ENCODE peak calls at places on chromosomes 12 and 14, in five cellular contexts. Y is body of pancreas, I is A549, L is pancreas, F is fibroblast of lung. S is an unnamed sample.

GRCh38 chr12:51832708-51833107 is 15.8 kb downstream of the FIGNL2 start:
- DNase-seq in Y (no peak), I (no peak), L (no peak), F (no peak), S (no peak)

GRCh38 chr12:29148958-29149690 is at the start of gene FAR2:
- DNase-seq in Y (no peak), I (peak; percentile 16), L (peak; percentile 39), F (peak; percentile 53), S (peak; percentile 67)

GRCh38 chr12:112524676-112525425 is 106.1 kb downstream of the PTPN11 start:
- DNase-seq in Y (peak; percentile 13), I (peak; percentile 31), L (no peak), F (peak; percentile 37), S (no peak)

GRCh38 chr14:53955671-53956426 is 776 bp downstream of the BMP4 start:
- DNase-seq in Y (peak; percentile 42), I (no peak), L (peak; percentile 79), F (peak; percentile 50), S (peak; percentile 76)

GRCh38 chr12:121025442-121026226 is 9.3 kb upstream of the C12orf43 start:
- DNase-seq in Y (no peak), I (no peak), L (no peak), F (no peak), S (no peak)

GRCh38 chr12:60194682-60195081 is 598.9 kb downstream of the SLC16A7 start:
- DNase-seq in Y (no peak), I (no peak), L (no peak), F (peak; percentile 46), S (no peak)

GRCh38 chr14:34981743-34982420 is 910 bp upstream of the SRP54 start:
- DNase-seq in Y (peak; percentile 27), I (no peak), L (no peak), F (peak; percentile 59), S (peak; percentile 22)

GRCh38 chr12:65825573-65826512 is 1.6 kb downstream of the HMGA2 start:
- DNase-seq in Y (peak; percentile 28), I (peak; percentile 34), L (peak; percentile 82), F (peak; percentile 63), S (no peak)

GRCh38 chr12:123115409-123116111 is 35.3 kb downstream of the PITPNM2 start:
- DNase-seq in Y (peak; percentile 19), I (no peak), L (no peak), F (peak; percentile 97), S (peak; percentile 89)

GRCh38 chr14:91669867-91670266 is 62.0 kb downstream of the CATSPERB start:
- DNase-seq in Y (no peak), I (no peak), L (no peak), F (no peak), S (no peak)

DNA sequence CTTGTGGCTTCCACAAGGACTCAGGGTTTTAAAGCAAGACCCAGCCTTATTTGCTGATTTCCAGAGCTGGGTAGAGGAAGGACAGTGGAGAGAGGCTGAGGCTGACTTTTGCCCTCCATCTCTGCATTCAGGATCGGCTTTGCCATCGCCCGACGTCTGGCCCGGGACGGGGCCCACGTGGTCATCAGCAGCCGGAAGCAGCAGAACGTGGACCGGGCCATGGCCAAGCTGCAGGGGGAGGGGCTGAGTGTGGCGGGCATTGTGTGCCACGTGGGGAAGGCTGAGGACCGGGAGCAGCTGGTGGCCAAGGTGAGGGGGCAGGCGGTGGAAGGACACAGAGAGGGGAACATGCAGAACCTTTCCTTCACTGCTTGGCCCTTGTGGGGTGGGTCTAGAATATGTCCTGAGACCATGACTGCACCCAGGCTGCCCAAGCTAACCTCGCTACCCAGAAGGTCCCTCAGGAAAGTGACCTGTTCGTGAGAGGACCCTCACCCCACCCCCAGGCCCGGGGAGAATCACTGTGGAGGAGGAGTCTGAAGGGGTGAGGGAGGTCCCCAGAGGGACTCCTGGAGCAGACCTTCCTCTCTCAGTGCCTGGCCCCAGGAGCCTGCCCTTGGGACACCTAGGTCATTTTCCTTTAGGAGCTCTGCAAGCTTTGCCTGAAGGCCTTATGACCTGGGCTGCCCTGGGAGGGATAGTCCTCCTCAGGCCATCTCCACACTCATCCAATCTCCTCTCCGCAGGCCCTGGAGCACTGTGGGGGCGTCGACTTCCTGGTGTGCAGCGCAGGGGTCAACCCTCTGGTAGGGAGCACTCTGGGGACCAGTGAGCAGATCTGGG is 3.1 kb downstream of the DHRS2 start:
- DNase-seq in Y (no peak), I (no peak), L (no peak), F (no peak), S (no peak)
- H3K27ac ChIP-seq in Y (no peak overlapping the region), I (no peak overlapping the region), L (no peak overlapping the region), F (no peak overlapping the region), S (no peak overlapping the region)

GRCh38 chr14:64137657-64138290 is 156.4 kb downstream of the ESR2 start:
- DNase-seq in Y (peak; percentile 60), I (no peak), L (no peak), F (no peak), S (no peak)
- TF ChIP-seq CTCF in Y (peak; percentile 66), I (no peak), L (no peak), F (peak; percentile 29), S (no peak)

GRCh38 chr12:77319141-77319540 is 253.8 kb upstream of the E2F7 start:
- DNase-seq in Y (no peak), I (no peak), L (no peak), F (no peak), S (no peak)
- H3K4me3 ChIP-seq in Y (no peak overlapping the region), I (no peak overlapping the region), L (no peak overlapping the region), F (no peak overlapping the region), S (no peak overlapping the region)

GRCh38 chr12:32536000-32536345 is 136.6 kb downstream of the FGD4 start:
- DNase-seq in Y (no peak), I (no peak), L (no peak), F (no peak), S (no peak)

GRCh38 chr12:32533971-32534590 is 134.7 kb downstream of the FGD4 start:
- DNase-seq in Y (peak; percentile 78), I (peak; percentile 61), L (no peak), F (peak; percentile 97), S (peak; percentile 78)

GRCh38 chr12:32532951-32533350 is 133.6 kb downstream of the FGD4 start:
- DNase-seq in Y (no peak), I (no peak), L (no peak), F (no peak), S (no peak)

GRCh38 chr12:32535260-32535999 is 136.1 kb downstream of the FGD4 start:
- DNase-seq in Y (peak; percentile 96), I (peak; percentile 31), L (peak; percentile 94), F (peak; percentile 74), S (peak; percentile 85)

DNA sequence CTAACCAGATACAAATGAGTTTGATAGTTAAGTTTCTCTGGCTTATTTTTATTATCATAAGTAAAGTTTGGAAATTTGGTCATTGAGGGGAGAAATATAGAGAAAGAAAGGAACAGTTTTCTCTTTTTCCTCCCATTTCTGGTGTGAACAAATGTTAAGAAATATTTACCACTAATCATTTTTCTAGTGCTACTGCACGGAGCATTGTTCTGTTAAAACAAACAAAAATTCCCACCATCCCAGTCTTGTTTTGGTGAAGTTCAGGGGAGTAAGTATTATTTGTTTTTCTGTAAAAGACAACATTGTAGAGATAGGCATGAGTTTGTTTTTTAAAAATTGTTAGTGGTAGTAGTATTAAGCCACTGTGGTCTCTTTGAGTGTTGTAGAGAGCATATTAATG is 135.3 kb downstream of the FGD4 start:
- DNase-seq in Y (no peak), I (no peak), L (no peak), F (no peak), S (no peak)
- H3K27ac ChIP-seq in Y (peak overlapping the region; percentile 87), I (peak overlapping the region; percentile 57), L (peak overlapping the region; percentile 62), F (peak overlapping the region; percentile 30), S (peak overlapping the region; percentile 67)

DNA sequence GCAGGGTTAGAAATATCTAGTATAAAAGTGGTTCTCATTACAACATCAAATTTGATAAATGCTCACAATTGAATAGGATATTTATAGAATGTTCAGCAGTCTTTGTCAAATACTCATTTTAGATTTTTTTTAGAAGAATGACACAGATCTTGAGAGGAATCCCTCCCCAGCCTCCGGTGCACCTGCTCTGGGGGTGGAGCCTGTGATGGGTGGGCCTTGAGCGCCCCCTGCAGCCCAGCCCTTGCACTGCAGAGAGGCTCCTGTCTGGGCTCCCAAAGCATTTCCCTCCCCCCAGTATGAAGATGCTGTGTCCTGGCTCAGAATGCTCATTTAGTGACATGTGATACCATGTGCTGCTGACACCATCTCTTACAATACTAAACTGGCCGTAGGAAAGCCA is 792.3 kb downstream of the TMEM121 start:
- DNase-seq in Y (no peak), I (no peak), L (no peak), F (no peak), S (no peak)
- TF ChIP-seq CTCF in Y (no peak), I (no peak), L (no peak), F (no peak), S (no peak)

GRCh38 chr12:20154060-20154459 is 214.3 kb upstream of the PDE3A start:
- DNase-seq in Y (no peak), I (no peak), L (no peak), F (peak; percentile 17), S (no peak)
- H3K4me3 ChIP-seq in Y (no peak overlapping the region), I (no peak overlapping the region), L (no peak overlapping the region), F (no peak overlapping the region), S (no peak overlapping the region)

GRCh38 chr14:50320279-50320678 is 8.2 kb downstream of the DMAC2L start:
- DNase-seq in Y (no peak), I (no peak), L (no peak), F (peak; percentile 69), S (no peak)
- H3K27ac ChIP-seq in Y (peak overlapping the region; percentile 78), I (no peak overlapping the region), L (no peak overlapping the region), F (peak overlapping the region; percentile 55), S (peak overlapping the region; percentile 61)